ENCODE peak calls at places on chromosomes 11 and 22, in six cellular contexts. P, Y, H, O, V and G are unnamed samples.

GRCh38 chr11:116960916-116961315 is 123.5 kb upstream of the APOA1 start:
- DNase-seq in P (no peak), Y (no peak), H (peak), O (no peak), V (peak), G (no peak)

GRCh38 chr11:116693206-116694016 is 79.4 kb downstream of the BUD13 start:
- DNase-seq in P (peak), Y (peak), H (peak), O (no peak), V (no peak), G (no peak)

GRCh38 chr11:10205928-10206327 is 88.1 kb downstream of the SBF2 start:
- DNase-seq in P (no peak), Y (no peak), H (no peak), O (no peak), V (peak), G (no peak)

GRCh38 chr11:74322667-74323066 is 11.2 kb upstream of the P4HA3 start:
- DNase-seq in P (no peak), Y (peak), H (no peak), O (no peak), V (no peak), G (no peak)

GRCh38 chr11:3841426-3842304 is 906 bp upstream of the RHOG start:
- DNase-seq in P (peak), Y (peak), H (peak), O (peak), V (peak), G (peak)

GRCh38 chr11:13923182-13923581 is 39.3 kb upstream of the SPON1 start:
- DNase-seq in P (no peak), Y (no peak), H (peak), O (no peak), V (no peak), G (no peak)

GRCh38 chr11:69531071-69531716 is 49.7 kb downstream of the LINC01488 start:
- DNase-seq in P (peak), Y (no peak), H (no peak), O (no peak), V (no peak), G (no peak)

GRCh38 chr11:71447791-71448256 is 369 bp downstream of the DHCR7 start:
- DNase-seq in P (peak), Y (no peak), H (no peak), O (peak), V (peak), G (peak)

GRCh38 chr11:94666792-94667721 is 99.9 kb downstream of the PIWIL4 start:
- DNase-seq in P (no peak), Y (no peak), H (no peak), O (no peak), V (no peak), G (no peak)

GRCh38 chr22:36787594-36787993 is 11.7 kb upstream of the IFT27 start:
- DNase-seq in P (no peak), Y (no peak), H (no peak), O (no peak), V (no peak), G (no peak)

GRCh38 chr22:36795633-36796032 is 19.7 kb upstream of the IFT27 start:
- DNase-seq in P (no peak), Y (no peak), H (peak), O (no peak), V (no peak), G (no peak)

GRCh38 chr22:36790648-36791047 is 14.7 kb upstream of the IFT27 start:
- DNase-seq in P (no peak), Y (no peak), H (no peak), O (no peak), V (no peak), G (no peak)
- TF ChIP-seq CTCF in P (no peak), Y (no peak), H (no peak), O (no peak), V (no peak), G (no peak)

GRCh38 chr11:64868904-64869570 is 9.4 kb downstream of the EHD1 start:
- DNase-seq in P (peak), Y (peak), H (peak), O (no peak), V (no peak), G (no peak)

GRCh38 chr11:64870893-64871849 is 7.2 kb downstream of the EHD1 start:
- DNase-seq in P (peak), Y (no peak), H (no peak), O (no peak), V (no peak), G (no peak)

GRCh38 chr11:64870176-64870892 is 8.1 kb downstream of the EHD1 start:
- DNase-seq in P (peak), Y (peak), H (peak), O (no peak), V (peak), G (no peak)

GRCh38 chr11:64867748-64868462 is 10.5 kb downstream of the EHD1 start:
- DNase-seq in P (peak), Y (no peak), H (peak), O (no peak), V (no peak), G (no peak)

GRCh38 chr11:64869571-64870175 is 8.7 kb downstream of the EHD1 start:
- DNase-seq in P (peak), Y (no peak), H (no peak), O (no peak), V (peak), G (peak)
- TF ChIP-seq CTCF in P (peak), Y (peak), H (no peak), O (no peak), V (peak), G (peak)

GRCh38 chr22:49512471-49512870 is 315.2 kb downstream of the BRD1 start:
- DNase-seq in P (no peak), Y (no peak), H (no peak), O (no peak), V (no peak), G (no peak)

GRCh38 chr22:49508561-49508960 is 319.1 kb downstream of the BRD1 start:
- DNase-seq in P (no peak), Y (no peak), H (no peak), O (no peak), V (no peak), G (no peak)

GRCh38 chr22:49513358-49513851 is 314.3 kb downstream of the BRD1 start:
- DNase-seq in P (no peak), Y (no peak), H (no peak), O (no peak), V (no peak), G (no peak)

GRCh38 chr22:49509016-49509415 is 318.7 kb downstream of the BRD1 start:
- DNase-seq in P (no peak), Y (no peak), H (no peak), O (no peak), V (no peak), G (no peak)

GRCh38 chr22:49510718-49511117 is 317.0 kb downstream of the BRD1 start:
- DNase-seq in P (no peak), Y (no peak), H (no peak), O (no peak), V (no peak), G (no peak)
- TF ChIP-seq CTCF in P (no peak), Y (no peak), H (no peak), O (no peak), V (no peak), G (no peak)

DNA sequence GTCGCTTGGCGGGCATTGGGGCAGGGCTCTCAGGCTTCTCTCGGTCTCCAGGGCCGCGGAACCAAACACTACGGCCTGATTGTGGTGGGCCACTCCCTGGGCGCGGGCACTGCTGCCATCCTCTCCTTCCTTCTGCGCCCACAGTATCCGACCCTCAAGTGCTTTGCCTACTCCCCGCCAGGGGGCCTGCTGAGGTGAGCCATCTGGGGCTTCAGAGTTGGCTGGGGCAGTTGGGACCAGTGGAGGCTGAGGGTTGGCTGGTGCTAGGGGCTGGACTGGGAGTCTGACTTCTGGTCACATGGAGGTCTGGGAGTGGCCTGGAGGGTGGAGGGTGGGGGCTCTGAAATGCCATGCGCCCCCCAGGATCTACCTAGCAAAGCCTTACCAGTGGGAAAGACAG is 15.3 kb upstream of the MYRF start:
- DNase-seq in P (no peak), Y (no peak), H (no peak), O (no peak), V (no peak), G (no peak)
- TF ChIP-seq CTCF in P (no peak), Y (no peak), H (no peak), O (no peak), V (no peak), G (no peak)